ENCODE peak calls at places on chromosomes 2 and 18, in seven cellular contexts. One of them, this sample, is unnamed.
A peak's percentile ranks its signal among the peaks of the same experiment; 100 is the strongest.

GRCh38 chr2:79620679-79621078 is 107.8 kb downstream of the CTNNA2 start:
- DNase-seq in cardiac fibroblast: no peak
- DNase-seq in left ventricle myocardium inferior: no peak
- DNase-seq in brain microvascular endothelial cell: no peak
- DNase-seq in effector memory CD4-positive, alpha-beta T cell: no peak
- DNase-seq in adrenal gland: no peak
- DNase-seq in breast epithelium: no peak
- DNase-seq in this sample: no peak

GRCh38 chr2:79512442-79513401 is at the start of gene CTNNA2:
- DNase-seq in breast epithelium: no peak
- DNase-seq in cardiac fibroblast: no peak
- DNase-seq in adrenal gland: peak; percentile 69
- DNase-seq in left ventricle myocardium inferior: no peak
- DNase-seq in effector memory CD4-positive, alpha-beta T cell: no peak
- DNase-seq in brain microvascular endothelial cell: no peak
- DNase-seq in this sample: peak; percentile 69

GRCh38 chr18:79507546-79508480 is 112.1 kb downstream of the NFATC1 start:
- DNase-seq in breast epithelium: peak; percentile 59
- DNase-seq in left ventricle myocardium inferior: peak; percentile 86
- DNase-seq in adrenal gland: peak; percentile 78
- DNase-seq in cardiac fibroblast: peak; percentile 74
- DNase-seq in effector memory CD4-positive, alpha-beta T cell: no peak
- DNase-seq in brain microvascular endothelial cell: peak; percentile 28
- DNase-seq in this sample: peak; percentile 84

GRCh38 chr2:217800433-217801114 is 202.2 kb downstream of the TNS1 start:
- DNase-seq in cardiac fibroblast: no peak
- DNase-seq in left ventricle myocardium inferior: peak; percentile 15
- DNase-seq in effector memory CD4-positive, alpha-beta T cell: no peak
- DNase-seq in brain microvascular endothelial cell: no peak
- DNase-seq in adrenal gland: no peak
- DNase-seq in breast epithelium: peak; percentile 12
- DNase-seq in this sample: no peak

GRCh38 chr2:177616731-177617130 is 224.2 kb downstream of the AGPS start:
- DNase-seq in breast epithelium: no peak
- DNase-seq in cardiac fibroblast: no peak
- DNase-seq in adrenal gland: no peak
- DNase-seq in left ventricle myocardium inferior: no peak
- DNase-seq in brain microvascular endothelial cell: no peak
- DNase-seq in effector memory CD4-positive, alpha-beta T cell: no peak
- DNase-seq in this sample: no peak

GRCh38 chr2:212949786-212950185 is 201.6 kb downstream of the IKZF2 start:
- DNase-seq in effector memory CD4-positive, alpha-beta T cell: no peak
- DNase-seq in breast epithelium: no peak
- DNase-seq in left ventricle myocardium inferior: no peak
- DNase-seq in brain microvascular endothelial cell: no peak
- DNase-seq in cardiac fibroblast: peak; percentile 70
- DNase-seq in adrenal gland: no peak
- DNase-seq in this sample: no peak

GRCh38 chr18:35043207-35043606 is 2.0 kb downstream of the MAPRE2 start:
- DNase-seq in breast epithelium: no peak
- DNase-seq in left ventricle myocardium inferior: no peak
- DNase-seq in adrenal gland: no peak
- DNase-seq in effector memory CD4-positive, alpha-beta T cell: no peak
- DNase-seq in brain microvascular endothelial cell: no peak
- DNase-seq in cardiac fibroblast: no peak
- DNase-seq in this sample: no peak

GRCh38 chr2:10305254-10305635 is 2.5 kb downstream of the HPCAL1 start:
- DNase-seq in brain microvascular endothelial cell: no peak
- DNase-seq in effector memory CD4-positive, alpha-beta T cell: no peak
- DNase-seq in adrenal gland: no peak
- DNase-seq in cardiac fibroblast: no peak
- DNase-seq in breast epithelium: no peak
- DNase-seq in left ventricle myocardium inferior: no peak
- DNase-seq in this sample: no peak

GRCh38 chr18:22186484-22186971 is 17.1 kb downstream of the GATA6 start:
- DNase-seq in effector memory CD4-positive, alpha-beta T cell: no peak
- DNase-seq in adrenal gland: no peak
- DNase-seq in left ventricle myocardium inferior: no peak
- DNase-seq in cardiac fibroblast: peak; percentile 18
- DNase-seq in brain microvascular endothelial cell: peak; percentile 47
- DNase-seq in breast epithelium: no peak
- DNase-seq in this sample: no peak

GRCh38 chr2:119517433-119517832 is 6.8 kb downstream of the SCTR start:
- DNase-seq in adrenal gland: peak; percentile 74
- DNase-seq in effector memory CD4-positive, alpha-beta T cell: no peak
- DNase-seq in breast epithelium: no peak
- DNase-seq in brain microvascular endothelial cell: peak; percentile 29
- DNase-seq in cardiac fibroblast: peak; percentile 61
- DNase-seq in left ventricle myocardium inferior: peak; percentile 44
- DNase-seq in this sample: peak; percentile 88

GRCh38 chr18:34709631-34710429 is at the start of gene DTNA:
- DNase-seq in left ventricle myocardium inferior: no peak
- DNase-seq in effector memory CD4-positive, alpha-beta T cell: no peak
- DNase-seq in breast epithelium: no peak
- DNase-seq in brain microvascular endothelial cell: peak; percentile 96
- DNase-seq in adrenal gland: peak; percentile 28
- DNase-seq in cardiac fibroblast: peak; percentile 98
- DNase-seq in this sample: no peak

GRCh38 chr2:113164234-113164929 is 9.4 kb upstream of the PSD4 start:
- DNase-seq in breast epithelium: no peak
- DNase-seq in left ventricle myocardium inferior: no peak
- DNase-seq in adrenal gland: no peak
- DNase-seq in effector memory CD4-positive, alpha-beta T cell: no peak
- DNase-seq in cardiac fibroblast: no peak
- DNase-seq in brain microvascular endothelial cell: no peak
- DNase-seq in this sample: no peak

GRCh38 chr2:237631801-237632585 is 4.6 kb downstream of the LRRFIP1 start:
- DNase-seq in effector memory CD4-positive, alpha-beta T cell: no peak
- DNase-seq in left ventricle myocardium inferior: no peak
- DNase-seq in breast epithelium: no peak
- DNase-seq in brain microvascular endothelial cell: no peak
- DNase-seq in cardiac fibroblast: no peak
- DNase-seq in adrenal gland: no peak
- DNase-seq in this sample: peak; percentile 48

GRCh38 chr2:117936871-117937428 is 76.9 kb downstream of the CCDC93 start:
- DNase-seq in brain microvascular endothelial cell: no peak
- DNase-seq in effector memory CD4-positive, alpha-beta T cell: no peak
- DNase-seq in adrenal gland: peak; percentile 66
- DNase-seq in cardiac fibroblast: no peak
- DNase-seq in left ventricle myocardium inferior: peak; percentile 18
- DNase-seq in breast epithelium: no peak
- DNase-seq in this sample: no peak

GRCh38 chr2:78024991-78025390 is 502.8 kb upstream of the LRRTM4 start:
- DNase-seq in adrenal gland: no peak
- DNase-seq in effector memory CD4-positive, alpha-beta T cell: no peak
- DNase-seq in brain microvascular endothelial cell: no peak
- DNase-seq in cardiac fibroblast: no peak
- DNase-seq in breast epithelium: no peak
- DNase-seq in left ventricle myocardium inferior: no peak
- DNase-seq in this sample: no peak

DNA sequence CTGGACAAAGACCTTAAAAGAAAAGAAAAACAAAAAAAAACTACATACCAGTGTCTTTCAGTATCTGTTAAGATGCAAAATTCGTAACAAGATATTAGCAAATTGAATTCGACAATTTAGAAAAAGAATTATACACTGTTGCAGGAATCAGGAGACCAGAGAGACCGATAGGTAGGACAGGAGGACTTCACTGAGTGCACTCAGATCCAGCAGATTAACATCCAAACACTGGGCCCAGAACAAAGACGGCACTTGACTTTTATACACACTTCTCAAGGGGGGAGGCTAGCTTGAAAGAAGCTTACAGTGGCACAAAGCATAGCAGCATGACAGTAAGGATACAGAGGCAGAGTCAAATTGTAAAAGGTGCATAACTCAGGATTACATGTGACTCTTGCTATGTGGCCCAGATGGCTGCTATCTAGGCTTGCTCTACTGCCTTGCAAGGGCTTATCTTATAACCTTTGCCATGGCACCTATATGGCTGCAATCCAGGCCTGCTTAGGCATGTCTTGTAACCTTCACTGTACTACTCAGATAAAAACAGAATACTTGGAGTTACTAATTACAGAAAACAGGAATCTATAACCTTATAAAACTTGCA is 507.3 kb upstream of the LRRTM4 start:
- DNase-seq in cardiac fibroblast: peak; percentile 1
- DNase-seq in effector memory CD4-positive, alpha-beta T cell: no peak
- DNase-seq in adrenal gland: no peak
- DNase-seq in left ventricle myocardium inferior: no peak
- DNase-seq in brain microvascular endothelial cell: no peak
- DNase-seq in breast epithelium: no peak
- DNase-seq in this sample: no peak
- H3K4me3 ChIP-seq in cardiac fibroblast: no peak overlapping the region
- H3K4me3 ChIP-seq in effector memory CD4-positive, alpha-beta T cell: no peak overlapping the region
- H3K4me3 ChIP-seq in adrenal gland: no peak overlapping the region
- H3K4me3 ChIP-seq in left ventricle myocardium inferior: no peak overlapping the region
- H3K4me3 ChIP-seq in brain microvascular endothelial cell: no peak overlapping the region
- H3K4me3 ChIP-seq in breast epithelium: no peak overlapping the region
- H3K4me3 ChIP-seq in this sample: no peak overlapping the region

DNA sequence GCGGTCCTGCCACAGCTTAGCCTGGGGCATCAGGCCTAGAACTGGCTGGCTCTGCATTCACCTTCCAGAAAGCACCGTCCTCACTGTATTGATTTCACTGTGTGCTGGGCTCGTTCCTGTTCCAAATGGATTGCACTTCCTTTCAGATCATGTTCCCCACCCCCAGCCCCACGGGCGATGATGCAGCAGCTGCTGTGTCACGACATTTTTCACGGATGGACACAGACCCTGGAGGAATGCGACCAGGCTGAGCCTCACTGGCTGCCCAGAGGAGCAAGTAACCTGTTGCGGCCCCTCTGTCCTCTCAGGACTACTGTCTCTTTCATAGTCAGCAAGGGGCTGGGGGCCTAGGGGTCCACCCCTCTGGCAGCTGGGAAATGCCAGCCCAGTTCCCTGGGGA is 50.3 kb downstream of the CAPN13 start:
- DNase-seq in cardiac fibroblast: no peak
- DNase-seq in brain microvascular endothelial cell: no peak
- DNase-seq in adrenal gland: no peak
- DNase-seq in breast epithelium: no peak
- DNase-seq in left ventricle myocardium inferior: no peak
- DNase-seq in effector memory CD4-positive, alpha-beta T cell: no peak
- DNase-seq in this sample: peak; percentile 55
- H3K4me3 ChIP-seq in cardiac fibroblast: no peak overlapping the region
- H3K4me3 ChIP-seq in brain microvascular endothelial cell: no peak overlapping the region
- H3K4me3 ChIP-seq in adrenal gland: no peak overlapping the region
- H3K4me3 ChIP-seq in breast epithelium: no peak overlapping the region
- H3K4me3 ChIP-seq in left ventricle myocardium inferior: no peak overlapping the region
- H3K4me3 ChIP-seq in effector memory CD4-positive, alpha-beta T cell: no peak overlapping the region
- H3K4me3 ChIP-seq in this sample: no peak overlapping the region

DNA sequence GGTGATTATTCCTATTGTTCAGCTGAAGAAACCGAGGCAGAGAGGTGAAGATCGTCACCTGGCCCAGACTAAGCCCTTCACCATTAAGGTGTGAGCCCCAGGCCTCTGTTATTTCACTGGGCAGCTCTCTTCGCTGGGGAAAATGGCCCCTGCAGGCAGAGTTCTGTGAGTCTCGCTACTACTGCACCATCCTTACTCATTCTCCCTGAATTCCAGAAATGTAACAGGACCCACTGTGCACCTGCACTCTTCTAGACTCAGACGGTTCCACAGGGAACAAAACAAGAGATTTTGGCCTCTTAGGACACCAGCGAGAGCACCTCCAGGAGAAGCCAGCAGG is 147.7 kb upstream of the GLI2 start:
- DNase-seq in brain microvascular endothelial cell: no peak
- DNase-seq in effector memory CD4-positive, alpha-beta T cell: no peak
- DNase-seq in left ventricle myocardium inferior: no peak
- DNase-seq in cardiac fibroblast: no peak
- DNase-seq in adrenal gland: no peak
- DNase-seq in breast epithelium: no peak
- DNase-seq in this sample: no peak
- H3K4me3 ChIP-seq in brain microvascular endothelial cell: no peak overlapping the region
- H3K4me3 ChIP-seq in effector memory CD4-positive, alpha-beta T cell: no peak overlapping the region
- H3K4me3 ChIP-seq in left ventricle myocardium inferior: no peak overlapping the region
- H3K4me3 ChIP-seq in cardiac fibroblast: no peak overlapping the region
- H3K4me3 ChIP-seq in adrenal gland: no peak overlapping the region
- H3K4me3 ChIP-seq in breast epithelium: no peak overlapping the region
- H3K4me3 ChIP-seq in this sample: no peak overlapping the region

GRCh38 chr18:13376298-13376840 is 157.8 kb downstream of the LDLRAD4 start:
- DNase-seq in adrenal gland: no peak
- DNase-seq in left ventricle myocardium inferior: no peak
- DNase-seq in brain microvascular endothelial cell: no peak
- DNase-seq in cardiac fibroblast: no peak
- DNase-seq in effector memory CD4-positive, alpha-beta T cell: peak; percentile 59
- DNase-seq in breast epithelium: no peak
- DNase-seq in this sample: no peak

GRCh38 chr18:13374468-13375301 is 156.1 kb downstream of the LDLRAD4 start:
- DNase-seq in breast epithelium: no peak
- DNase-seq in effector memory CD4-positive, alpha-beta T cell: no peak
- DNase-seq in adrenal gland: no peak
- DNase-seq in cardiac fibroblast: peak; percentile 15
- DNase-seq in brain microvascular endothelial cell: peak; percentile 64
- DNase-seq in left ventricle myocardium inferior: no peak
- DNase-seq in this sample: no peak

GRCh38 chr18:13376841-13377351 is 158.3 kb downstream of the LDLRAD4 start:
- DNase-seq in adrenal gland: no peak
- DNase-seq in cardiac fibroblast: no peak
- DNase-seq in effector memory CD4-positive, alpha-beta T cell: peak; percentile 53
- DNase-seq in breast epithelium: no peak
- DNase-seq in brain microvascular endothelial cell: no peak
- DNase-seq in left ventricle myocardium inferior: no peak
- DNase-seq in this sample: no peak

GRCh38 chr18:13374096-13374467 is 155.5 kb downstream of the LDLRAD4 start:
- DNase-seq in adrenal gland: no peak
- DNase-seq in cardiac fibroblast: no peak
- DNase-seq in effector memory CD4-positive, alpha-beta T cell: no peak
- DNase-seq in breast epithelium: no peak
- DNase-seq in left ventricle myocardium inferior: no peak
- DNase-seq in brain microvascular endothelial cell: no peak
- DNase-seq in this sample: no peak

DNA sequence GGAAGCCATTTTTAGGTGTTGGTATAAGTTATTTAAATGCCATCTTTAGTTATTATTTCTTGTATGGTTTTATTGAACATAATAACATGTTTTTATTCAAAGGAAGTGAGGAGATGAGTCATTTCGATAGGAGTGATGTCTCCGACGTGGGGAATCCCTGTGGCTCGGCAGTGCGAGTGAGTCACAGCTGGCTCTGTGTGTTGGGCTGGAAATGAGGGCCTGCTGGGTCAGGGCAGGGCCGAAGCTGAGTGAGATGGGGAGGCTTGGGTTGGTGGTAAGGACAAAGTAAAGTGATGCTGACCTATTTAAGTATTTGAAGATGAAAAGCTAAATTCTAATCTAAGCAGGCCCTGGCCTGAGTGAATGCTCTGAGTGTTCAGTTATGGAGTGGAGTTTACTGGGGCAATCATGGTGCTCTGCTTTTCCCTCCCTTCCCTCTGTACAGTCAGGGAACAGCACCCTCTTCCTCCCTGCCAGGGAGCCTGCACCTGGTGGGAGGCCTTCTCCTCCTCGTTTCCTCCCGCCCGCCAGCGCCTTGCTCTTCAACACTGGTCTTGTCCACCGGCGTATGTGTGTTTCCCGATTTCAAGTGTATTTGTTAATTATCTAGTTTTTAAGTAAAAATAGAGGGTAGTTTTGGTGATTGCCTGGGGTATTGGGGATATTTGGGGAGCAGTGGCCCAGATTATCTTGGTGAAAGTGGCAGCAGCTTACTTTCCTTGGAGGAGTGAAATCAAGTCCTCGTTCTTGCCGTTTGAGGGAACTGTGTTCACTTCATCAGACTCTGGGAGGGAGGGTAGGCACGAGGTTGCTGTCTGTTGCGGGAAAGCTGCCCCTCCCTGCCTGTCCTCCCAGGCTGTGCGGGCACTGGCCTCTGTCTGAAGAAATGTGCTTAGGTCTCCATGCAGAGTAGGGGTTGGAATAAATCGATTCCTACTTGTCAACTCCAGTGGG is 157.0 kb downstream of the LDLRAD4 start:
- DNase-seq in effector memory CD4-positive, alpha-beta T cell: peak; percentile 75
- DNase-seq in brain microvascular endothelial cell: peak; percentile 96
- DNase-seq in breast epithelium: no peak
- DNase-seq in left ventricle myocardium inferior: peak; percentile 64
- DNase-seq in cardiac fibroblast: peak; percentile 86
- DNase-seq in adrenal gland: peak; percentile 89
- DNase-seq in this sample: no peak
- H3K4me3 ChIP-seq in effector memory CD4-positive, alpha-beta T cell: no peak overlapping the region
- H3K4me3 ChIP-seq in brain microvascular endothelial cell: no peak overlapping the region
- H3K4me3 ChIP-seq in breast epithelium: no peak overlapping the region
- H3K4me3 ChIP-seq in left ventricle myocardium inferior: no peak overlapping the region
- H3K4me3 ChIP-seq in cardiac fibroblast: no peak overlapping the region
- H3K4me3 ChIP-seq in adrenal gland: no peak overlapping the region
- H3K4me3 ChIP-seq in this sample: no peak overlapping the region